ENCODE peak calls at places on chromosomes 4 and X, in nine cellular contexts. B, A, T, L, J, S, R, F and Z are unnamed samples.

GRCh38 chrX:48971325-48972213 is at the start of gene KCND1:
- DNase-seq in S (peak; percentile 69), F (peak; percentile 88), B (peak; percentile 63), T (no peak), A (peak; percentile 75), J (peak; percentile 26), L (peak; percentile 46), R (no peak), Z (peak; percentile 57)

GRCh38 chrX:19152762-19153161 is 30.5 kb upstream of the ADGRG2 start:
- DNase-seq in J (no peak), T (no peak), L (no peak), B (peak; percentile 18), F (no peak), A (peak; percentile 59), R (no peak), S (no peak), Z (no peak)

GRCh38 chrX:10414872-10415703 is 205.3 kb downstream of the MID1 start:
- DNase-seq in J (peak; percentile 62), B (peak; percentile 27), L (peak; percentile 19), T (no peak), F (no peak), R (no peak), A (peak; percentile 78), S (no peak), Z (peak; percentile 46)

GRCh38 chrX:74535211-74535621 is 79.2 kb downstream of the RLIM start:
- DNase-seq in L (peak; percentile 61), F (no peak), R (no peak), T (peak; percentile 29), J (peak; percentile 70), A (peak; percentile 63), S (peak; percentile 62), B (peak; percentile 67), Z (peak; percentile 79)

GRCh38 chr4:179415016-179415841 is 1973.0 kb upstream of the AGA start:
- DNase-seq in L (no peak), J (no peak), R (no peak), T (no peak), B (peak; percentile 13), S (no peak), A (peak; percentile 74), F (no peak), Z (no peak)

GRCh38 chr4:9867746-9868425 is 86.5 kb downstream of the DRD5 start:
- DNase-seq in J (no peak), B (no peak), A (no peak), R (no peak), S (no peak), F (no peak), T (no peak), L (no peak), Z (no peak)

GRCh38 chr4:147842573-147842972 is 110.7 kb downstream of the ARHGAP10 start:
- DNase-seq in B (peak; percentile 87), R (no peak), A (peak; percentile 89), F (no peak), S (no peak), J (no peak), L (no peak), T (no peak), Z (peak; percentile 90)

GRCh38 chrX:47621851-47622250 is 2.2 kb upstream of the SYN1 start:
- DNase-seq in F (no peak), S (no peak), L (no peak), A (no peak), J (no peak), R (no peak), B (no peak), T (no peak), Z (no peak)

GRCh38 chr4:121749225-121749624 is 15.7 kb downstream of the SMIM43 start:
- DNase-seq in F (no peak), A (no peak), B (no peak), S (peak; percentile 89), R (no peak), J (no peak), L (no peak), T (no peak), Z (no peak)

GRCh38 chrX:130645955-130646583 is 244.3 kb downstream of the RBMX2 start:
- DNase-seq in B (peak; percentile 4), L (no peak), A (no peak), T (no peak), F (no peak), S (no peak), R (no peak), J (no peak), Z (peak; percentile 7)

GRCh38 chrX:26822448-26822847 is 606.5 kb downstream of the MAGEB5 start:
- DNase-seq in A (no peak), F (no peak), B (no peak), T (no peak), R (no peak), L (no peak), J (no peak), S (peak; percentile 59), Z (no peak)
- TF ChIP-seq CTCF in A (no peak), F (no peak), B (no peak), T (no peak), R (no peak), L (no peak), J (no peak), S (peak; percentile 30), Z (no peak)

GRCh38 chrX:34655496-34656258 is 1.4 kb downstream of the TMEM47 start:
- DNase-seq in B (peak; percentile 35), J (peak; percentile 39), T (no peak), L (no peak), F (no peak), S (peak; percentile 30), R (no peak), A (peak; percentile 62), Z (peak; percentile 58)

GRCh38 chrX:34656842-34657780 is at the start of gene TMEM47:
- DNase-seq in J (peak; percentile 83), R (no peak), A (peak; percentile 72), B (peak; percentile 71), L (peak; percentile 61), F (peak; percentile 93), T (peak; percentile 44), S (peak; percentile 87), Z (peak; percentile 66)

GRCh38 chrX:34658316-34658715 is 1.2 kb upstream of the TMEM47 start:
- DNase-seq in B (no peak), L (no peak), R (no peak), S (no peak), F (no peak), J (peak; percentile 76), A (peak; percentile 7), T (no peak), Z (peak; percentile 55)

GRCh38 chrX:34654939-34655338 is 2.1 kb downstream of the TMEM47 start:
- DNase-seq in S (peak; percentile 49), A (peak; percentile 20), R (no peak), T (no peak), F (no peak), B (peak; percentile 29), L (no peak), J (peak; percentile 33), Z (peak; percentile 24)

DNA sequence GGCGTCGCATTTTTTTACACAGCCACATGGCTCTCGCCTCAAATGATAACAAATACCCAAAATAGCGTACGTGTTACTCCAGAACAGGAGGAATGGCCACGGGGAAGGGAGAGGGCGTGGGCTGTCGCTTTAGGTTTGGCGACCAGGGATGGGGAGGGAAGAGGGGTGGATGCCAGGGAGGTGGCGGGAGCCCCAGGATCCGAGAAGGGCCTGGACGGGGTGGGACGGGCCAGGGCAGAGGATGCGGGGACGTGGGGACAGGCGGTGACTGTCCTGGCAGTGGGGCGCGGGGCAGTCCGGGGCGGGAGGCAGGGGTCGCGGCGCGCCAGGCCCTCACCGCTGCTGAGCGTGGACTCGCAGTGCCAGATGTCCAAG is 631 bp downstream of the TMEM47 start:
- DNase-seq in T (no peak), B (no peak), R (no peak), F (peak; percentile 68), J (no peak), L (no peak), A (no peak), S (no peak), Z (no peak)
- H3K4me3 ChIP-seq in T (peak overlapping the region; percentile 62), B (peak overlapping the region; percentile 70), R (no peak overlapping the region), F (peak overlapping the region; percentile 83), J (peak overlapping the region; percentile 80), L (peak overlapping the region; percentile 71), A (peak overlapping the region; percentile 91), S (peak overlapping the region; percentile 78), Z (peak overlapping the region; percentile 71)

GRCh38 chr4:5825642-5826041 is 67.2 kb downstream of the CRMP1 start:
- DNase-seq in A (no peak), J (no peak), T (no peak), B (no peak), L (no peak), S (no peak), R (no peak), F (no peak), Z (no peak)

GRCh38 chr4:5826437-5827107 is 66.3 kb downstream of the CRMP1 start:
- DNase-seq in R (no peak), F (no peak), T (no peak), J (no peak), A (no peak), B (no peak), S (no peak), L (no peak), Z (no peak)

GRCh38 chr4:5824227-5824626 is 68.7 kb downstream of the CRMP1 start:
- DNase-seq in B (no peak), L (no peak), R (no peak), T (no peak), F (no peak), S (no peak), A (no peak), J (no peak), Z (no peak)

GRCh38 chr4:5823542-5824211 is 69.2 kb downstream of the CRMP1 start:
- DNase-seq in T (no peak), S (no peak), F (no peak), J (no peak), B (no peak), A (no peak), L (no peak), R (no peak), Z (no peak)

GRCh38 chr4:5824635-5825034 is 68.3 kb downstream of the CRMP1 start:
- DNase-seq in L (peak; percentile 28), R (no peak), J (peak; percentile 35), B (peak; percentile 39), S (peak; percentile 64), F (no peak), T (peak; percentile 45), A (peak; percentile 38), Z (peak; percentile 71)
- TF ChIP-seq CTCF in L (peak; percentile 71), R (peak; percentile 58), J (peak; percentile 60), B (peak; percentile 73), S (peak; percentile 67), F (peak; percentile 26), T (peak; percentile 43), A (peak; percentile 44), Z (peak; percentile 80)

GRCh38 chr4:7417639-7418038 is 17.1 kb downstream of the PSAPL1 start:
- DNase-seq in F (no peak), A (no peak), J (no peak), L (no peak), R (no peak), T (no peak), B (no peak), S (no peak), Z (no peak)

GRCh38 chr4:7415927-7416686 is 18.6 kb downstream of the PSAPL1 start:
- DNase-seq in F (peak; percentile 26), S (no peak), R (no peak), J (no peak), T (no peak), L (no peak), B (no peak), A (no peak), Z (no peak)

GRCh38 chr4:7414736-7415510 is 19.8 kb downstream of the PSAPL1 start:
- DNase-seq in L (no peak), T (no peak), R (no peak), S (peak; percentile 36), F (peak; percentile 10), B (no peak), J (no peak), A (no peak), Z (no peak)

GRCh38 chr4:7418131-7418943 is 16.4 kb downstream of the PSAPL1 start:
- DNase-seq in T (no peak), R (no peak), J (no peak), S (no peak), F (no peak), B (no peak), L (no peak), A (no peak), Z (no peak)

GRCh38 chr4:7416745-7417432 is 17.8 kb downstream of the PSAPL1 start:
- DNase-seq in J (no peak), R (no peak), L (no peak), B (no peak), T (no peak), A (no peak), S (no peak), F (no peak), Z (no peak)
- H3K4me3 ChIP-seq in J (no peak overlapping the region), R (no peak overlapping the region), L (no peak overlapping the region), B (no peak overlapping the region), T (no peak overlapping the region), A (no peak overlapping the region), S (no peak overlapping the region), F (no peak overlapping the region), Z (no peak overlapping the region)